ENCODE peak calls at places on chromosomes 7 and 10, in eight cellular contexts. T, N, S, G, J, C, Q and Z are unnamed samples.

GRCh38 chr7:142443614-142444013 is 185.8 kb upstream of the PRSS58 start:
- DNase-seq in T (peak; percentile 34), N (no peak), S (no peak), G (no peak), J (no peak), C (no peak), Q (no peak), Z (no peak)

GRCh38 chr7:122217125-122217524 is 73.1 kb upstream of the AASS start:
- DNase-seq in T (peak; percentile 44), N (peak; percentile 43), S (no peak), G (no peak), J (no peak), C (no peak), Q (no peak), Z (no peak)

GRCh38 chr7:8831386-8831785 is 398.0 kb downstream of the NXPH1 start:
- DNase-seq in T (peak; percentile 55), N (no peak), S (no peak), G (no peak), J (no peak), C (no peak), Q (no peak), Z (no peak)

GRCh38 chr10:58570307-58570723 is 57.6 kb downstream of the BICC1 start:
- DNase-seq in T (no peak), N (peak; percentile 70), S (no peak), G (no peak), J (no peak), C (no peak), Q (no peak), Z (no peak)

GRCh38 chr10:116722736-116723427 is 19.5 kb downstream of the HSPA12A start:
- DNase-seq in T (no peak), N (no peak), S (no peak), G (no peak), J (no peak), C (no peak), Q (no peak), Z (no peak)

GRCh38 chr7:22617166-22617565 is 109.8 kb upstream of the IL6 start:
- DNase-seq in T (no peak), N (no peak), S (no peak), G (no peak), J (no peak), C (no peak), Q (no peak), Z (no peak)

GRCh38 chr10:79181227-79181626 is 112.5 kb downstream of the ZMIZ1 start:
- DNase-seq in T (no peak), N (no peak), S (no peak), G (no peak), J (no peak), C (no peak), Q (no peak), Z (no peak)

GRCh38 chr10:132728321-132728720 is 57.6 kb downstream of the NKX6-2 start:
- DNase-seq in T (no peak), N (no peak), S (no peak), G (no peak), J (no peak), C (no peak), Q (no peak), Z (peak; percentile 69)

GRCh38 chr7:103469095-103469948 is 23.3 kb upstream of the SLC26A5 start:
- DNase-seq in T (no peak), N (no peak), S (no peak), G (no peak), J (no peak), C (no peak), Q (no peak), Z (no peak)

GRCh38 chr10:46229144-46229563 is 57.6 kb upstream of the ANTXRL start:
- DNase-seq in T (peak; percentile 18), N (peak; percentile 37), S (no peak), G (no peak), J (no peak), C (no peak), Q (no peak), Z (peak; percentile 82)

GRCh38 chr7:152924826-152925411 is 165.4 kb downstream of the ACTR3B start:
- DNase-seq in T (no peak), N (no peak), S (no peak), G (no peak), J (no peak), C (no peak), Q (no peak), Z (peak; percentile 86)

GRCh38 chr10:77970869-77971803 is 44.6 kb upstream of the DLG5 start:
- DNase-seq in T (peak; percentile 98), N (peak; percentile 94), S (peak; percentile 81), G (no peak), J (no peak), C (peak; percentile 48), Q (peak; percentile 75), Z (no peak)

GRCh38 chr7:47535704-47536628 is 45.9 kb downstream of the TNS3 start:
- DNase-seq in T (no peak), N (peak; percentile 63), S (no peak), G (no peak), J (no peak), C (no peak), Q (no peak), Z (peak; percentile 64)

GRCh38 chr7:155466814-155467675 is 9.1 kb downstream of the EN2 start:
- DNase-seq in T (no peak), N (no peak), S (no peak), G (no peak), J (no peak), C (no peak), Q (no peak), Z (peak; percentile 95)

GRCh38 chr7:92025260-92025659 is 84.6 kb downstream of the AKAP9 start:
- DNase-seq in T (peak; percentile 26), N (peak; percentile 50), S (peak; percentile 34), G (no peak), J (no peak), C (no peak), Q (no peak), Z (no peak)

GRCh38 chr7:92034116-92034515 is 93.5 kb downstream of the AKAP9 start:
- DNase-seq in T (no peak), N (peak; percentile 65), S (no peak), G (no peak), J (no peak), C (no peak), Q (no peak), Z (no peak)

GRCh38 chr7:92028226-92028625 is 87.6 kb downstream of the AKAP9 start:
- DNase-seq in T (no peak), N (no peak), S (no peak), G (no peak), J (no peak), C (no peak), Q (no peak), Z (no peak)
- H3K36me3 ChIP-seq in T (peaks cover 17% of the 10 kb centered on the region), N (peaks cover 35% of the 10 kb centered on the region), S (peaks cover 11% of the 10 kb centered on the region), G (peaks cover 19% of the 10 kb centered on the region), J (peaks cover 78% of the 10 kb centered on the region), C (no peaks in the 10 kb centered on the region), Q (peaks cover 4% of the 10 kb centered on the region), Z (peaks cover 2% of the 10 kb centered on the region)

GRCh38 chr10:43225787-43226153 is 41.1 kb downstream of the RASGEF1A start:
- DNase-seq in T (no peak), N (no peak), S (no peak), G (no peak), J (peak; percentile 40), C (no peak), Q (no peak), Z (peak; percentile 66)

GRCh38 chr10:43226851-43227845 is 39.7 kb downstream of the RASGEF1A start:
- DNase-seq in T (no peak), N (no peak), S (no peak), G (no peak), J (peak; percentile 49), C (no peak), Q (peak; percentile 48), Z (peak; percentile 44)

GRCh38 chr10:43225004-43225786 is 41.7 kb downstream of the RASGEF1A start:
- DNase-seq in T (no peak), N (no peak), S (no peak), G (no peak), J (peak; percentile 8), C (no peak), Q (no peak), Z (no peak)

GRCh38 chr10:43227911-43228782 is 38.7 kb downstream of the RASGEF1A start:
- DNase-seq in T (no peak), N (no peak), S (no peak), G (no peak), J (peak; percentile 34), C (no peak), Q (peak; percentile 33), Z (peak; percentile 64)

DNA sequence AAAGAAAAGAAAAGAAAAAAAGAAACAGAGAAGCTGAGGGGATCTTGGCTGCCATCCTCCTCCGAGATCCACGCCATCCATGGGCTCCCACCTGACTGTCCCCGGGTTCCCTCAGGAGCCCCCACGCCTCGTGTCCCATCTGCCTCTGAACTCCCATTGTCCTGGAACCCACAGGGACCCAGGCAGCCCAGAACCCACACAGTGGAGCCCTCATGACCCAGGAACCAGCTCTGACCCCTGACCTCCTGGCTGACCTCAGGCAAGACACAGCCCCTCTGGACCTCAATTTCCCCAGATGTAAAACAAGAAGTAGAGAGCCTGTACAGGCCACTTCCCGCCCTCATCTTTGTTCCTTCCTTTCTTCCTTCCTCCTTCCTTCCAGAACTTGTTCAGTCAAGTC is 40.4 kb downstream of the RASGEF1A start:
- DNase-seq in T (no peak), N (no peak), S (no peak), G (no peak), J (peak; percentile 6), C (no peak), Q (no peak), Z (peak; percentile 23)
- H3K27me3 ChIP-seq in T (peaks cover 72% of the 10 kb centered on the region), N (peaks cover 71% of the 10 kb centered on the region), S (peaks cover 48% of the 10 kb centered on the region), G (no peaks in the 10 kb centered on the region), J (peaks cover 17% of the 10 kb centered on the region), C (peaks cover 4% of the 10 kb centered on the region), Q (peaks cover 32% of the 10 kb centered on the region), Z (peaks cover 44% of the 10 kb centered on the region)

DNA sequence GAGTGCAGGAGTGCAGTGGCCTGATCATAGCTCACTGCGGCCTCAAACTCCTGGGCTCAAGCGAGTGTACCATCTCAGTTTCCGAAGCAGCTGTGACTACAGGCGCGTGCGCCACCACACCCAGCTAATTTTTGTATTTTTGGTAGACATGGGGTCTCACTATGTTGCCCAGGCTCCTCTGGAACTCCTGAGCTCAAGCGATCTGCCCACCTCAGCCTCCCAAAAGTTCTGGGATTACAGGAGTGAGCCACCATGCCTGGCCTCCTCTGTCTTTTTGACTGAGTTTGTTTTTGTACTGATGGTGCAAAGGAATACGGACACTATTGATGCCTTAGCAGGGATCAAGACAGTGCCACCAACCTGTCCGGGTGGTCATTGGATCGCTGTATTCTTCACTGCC is 1.9 kb upstream of the CUL2 start:
- DNase-seq in T (no peak), N (no peak), S (no peak), G (no peak), J (no peak), C (no peak), Q (no peak), Z (no peak)
- H3K36me3 ChIP-seq in T (no peaks in the 10 kb centered on the region), N (no peaks in the 10 kb centered on the region), S (no peaks in the 10 kb centered on the region), G (no peaks in the 10 kb centered on the region), J (no peaks in the 10 kb centered on the region), C (no peaks in the 10 kb centered on the region), Q (no peaks in the 10 kb centered on the region), Z (no peaks in the 10 kb centered on the region)

GRCh38 chr10:71461917-71462641 is 65.4 kb downstream of the CDH23 start:
- DNase-seq in T (no peak), N (no peak), S (no peak), G (no peak), J (no peak), C (no peak), Q (no peak), Z (no peak)
- H3K27me3 ChIP-seq in T (peaks cover 62% of the 10 kb centered on the region), N (peaks cover 55% of the 10 kb centered on the region), S (peaks cover 2% of the 10 kb centered on the region), G (no peaks in the 10 kb centered on the region), J (no peaks in the 10 kb centered on the region), C (no peaks in the 10 kb centered on the region), Q (peaks cover 15% of the 10 kb centered on the region), Z (no peaks in the 10 kb centered on the region)

GRCh38 chr7:23700058-23700457 is 10.0 kb upstream of the STK31 start:
- DNase-seq in T (no peak), N (peak; percentile 17), S (no peak), G (no peak), J (no peak), C (no peak), Q (no peak), Z (no peak)
- H3K36me3 ChIP-seq in T (peaks cover 7% of the 10 kb centered on the region), N (peaks cover 13% of the 10 kb centered on the region), S (no peaks in the 10 kb centered on the region), G (no peaks in the 10 kb centered on the region), J (peaks cover 59% of the 10 kb centered on the region), C (no peaks in the 10 kb centered on the region), Q (no peaks in the 10 kb centered on the region), Z (peaks cover 7% of the 10 kb centered on the region)